ENCODE peak calls at places on chromosomes 11 and 22, in nine cellular contexts. F is ovary, H is astrocyte of the spinal cord, R is ureter, K is NCI-H1092, Q is fibroblast of the aortic adventitia, W is body of pancreas, P is NCI-H1436, N is aorta. I is an unnamed sample.

GRCh38 chr11:73201888-73202810 is 15.9 kb upstream of the P2RY2 start:
- DNase-seq in R (no peak), W (no peak), K (no peak), N (peak), P (no peak), H (no peak), Q (no peak), F (no peak), I (no peak)

GRCh38 chr22:35560824-35561223 is 20.2 kb downstream of the RASD2 start:
- DNase-seq in H (no peak), F (no peak), P (no peak), N (no peak), R (no peak), Q (no peak), K (no peak), W (no peak), I (no peak)

GRCh38 chr11:112961146-112961668 is at the start of gene NCAM1:
- DNase-seq in N (peak), Q (peak), R (peak), K (peak), H (peak), P (peak), F (peak), W (peak), I (no peak)

GRCh38 chr11:34754171-34754823 is 133.4 kb downstream of the EHF start:
- DNase-seq in Q (peak), F (no peak), H (no peak), P (no peak), W (no peak), K (no peak), R (no peak), N (no peak), I (no peak)

GRCh38 chr11:62747475-62748160 is 6.3 kb downstream of the ZBTB3 start:
- DNase-seq in N (no peak), H (no peak), Q (no peak), W (no peak), P (no peak), K (no peak), R (no peak), F (no peak), I (no peak)

GRCh38 chr22:23678133-23678532 is 12.7 kb upstream of the RGL4 start:
- DNase-seq in P (no peak), W (no peak), F (no peak), N (no peak), K (no peak), Q (no peak), R (no peak), H (no peak), I (no peak)

GRCh38 chr11:59815754-59816153 is 5.2 kb upstream of the MRPL16 start:
- DNase-seq in K (no peak), Q (no peak), N (no peak), H (no peak), R (no peak), P (no peak), F (no peak), W (no peak), I (no peak)

GRCh38 chr11:15801126-15801525 is 555.2 kb downstream of the SOX6 start:
- DNase-seq in Q (no peak), K (no peak), R (no peak), F (no peak), N (no peak), H (no peak), W (no peak), P (no peak), I (no peak)

GRCh38 chr11:34481307-34481706 is 32.3 kb downstream of the ELF5 start:
- DNase-seq in K (no peak), R (no peak), Q (no peak), P (no peak), F (no peak), H (no peak), N (no peak), W (no peak), I (no peak)

GRCh38 chr11:65790104-65790901 is 3.4 kb downstream of the OVOL1 start:
- DNase-seq in Q (no peak), N (no peak), W (no peak), R (no peak), F (no peak), H (no peak), K (no peak), P (no peak), I (no peak)

GRCh38 chr11:12174145-12175143 is 64.1 kb downstream of the MICAL2 start:
- DNase-seq in N (no peak), H (peak), Q (peak), F (no peak), K (no peak), R (peak), P (no peak), W (no peak), I (peak)

GRCh38 chr22:36221799-36222751 is 17.3 kb downstream of the APOL2 start:
- DNase-seq in W (peak), P (no peak), H (peak), Q (peak), K (no peak), F (peak), N (no peak), R (peak), I (peak)

GRCh38 chr11:118610220-118610772 is 2.9 kb downstream of the PHLDB1 start:
- DNase-seq in R (no peak), F (no peak), K (no peak), W (peak), P (no peak), Q (no peak), N (no peak), H (no peak), I (no peak)

GRCh38 chr11:47606731-47607130 is 12.5 kb upstream of the C1QTNF4 start:
- DNase-seq in P (no peak), R (no peak), F (no peak), N (no peak), K (no peak), Q (peak), H (peak), W (no peak), I (no peak)

GRCh38 chr11:67644042-67644441 is 4.5 kb upstream of the TBX10 start:
- DNase-seq in Q (no peak), K (no peak), N (no peak), H (no peak), F (no peak), P (no peak), R (no peak), W (no peak), I (no peak)

GRCh38 chr11:124800226-124800929 is at the start of gene MSANTD2:
- DNase-seq in F (peak), N (peak), W (peak), P (peak), Q (peak), R (peak), K (peak), H (peak), I (peak)

GRCh38 chr11:114163231-114163631 is 103.7 kb downstream of the ZBTB16 start:
- DNase-seq in R (no peak), N (no peak), P (no peak), W (peak), Q (no peak), H (no peak), K (no peak), F (no peak), I (no peak)

GRCh38 chr11:1854132-1854948 is 1.5 kb downstream of the LSP1 start:
- DNase-seq in Q (no peak), F (no peak), P (no peak), H (no peak), R (no peak), W (no peak), K (no peak), N (no peak), I (no peak)

GRCh38 chr11:72613977-72614376 is 60.2 kb downstream of the PDE2A start:
- DNase-seq in H (no peak), P (no peak), K (no peak), R (no peak), W (peak), Q (no peak), N (peak), F (no peak), I (no peak)

GRCh38 chr11:330307-330693 is 9.6 kb upstream of the IFITM3 start:
- DNase-seq in F (peak), W (no peak), P (no peak), N (no peak), R (no peak), H (no peak), K (no peak), Q (no peak), I (peak)

GRCh38 chr11:125348141-125348651 is 147.9 kb downstream of the FEZ1 start:
- DNase-seq in K (no peak), Q (no peak), N (no peak), W (no peak), F (no peak), H (no peak), P (no peak), R (no peak), I (no peak)

GRCh38 chr22:48889887-48890692 is 937.6 kb downstream of the BRD1 start:
- DNase-seq in Q (no peak), F (no peak), N (no peak), H (no peak), R (peak), W (no peak), P (no peak), K (no peak), I (peak)

GRCh38 chr11:117822031-117822521 is 2.5 kb downstream of the FXYD2 start:
- DNase-seq in Q (no peak), F (no peak), P (peak), K (peak), R (no peak), N (peak), H (no peak), W (peak), I (peak)

GRCh38 chr11:65817312-65817814 is 16.4 kb upstream of the SNX32 start:
- DNase-seq in P (no peak), F (no peak), H (peak), W (no peak), N (no peak), K (no peak), Q (peak), R (no peak), I (no peak)

GRCh38 chr11:111417011-111417765 is 38.1 kb upstream of the POU2AF1 start:
- DNase-seq in W (no peak), H (no peak), N (no peak), P (no peak), R (no peak), F (no peak), Q (no peak), K (no peak), I (no peak)

GRCh38 chr11:62484352-62484751 is 62.3 kb downstream of the AHNAK start:
- DNase-seq in R (no peak), F (no peak), K (no peak), H (no peak), Q (no peak), W (no peak), P (no peak), N (no peak), I (no peak)

GRCh38 chr11:1756024-1756561 is 5.7 kb upstream of the IFITM10 start:
- DNase-seq in W (no peak), F (no peak), P (no peak), K (no peak), H (no peak), N (no peak), Q (no peak), R (no peak), I (no peak)

GRCh38 chr11:13473013-13473722 is 10.1 kb upstream of the BTBD10 start:
- DNase-seq in N (no peak), H (no peak), K (no peak), Q (no peak), F (no peak), P (no peak), R (no peak), W (no peak), I (no peak)

GRCh38 chr11:62875698-62876483 is 4.8 kb upstream of the SLC3A2 start:
- DNase-seq in F (no peak), K (no peak), N (no peak), P (no peak), Q (no peak), W (peak), R (no peak), H (no peak), I (no peak)

GRCh38 chr11:60482361-60482760 is 10.2 kb upstream of the MS4A12 start:
- DNase-seq in W (no peak), P (no peak), R (no peak), F (no peak), Q (no peak), H (no peak), K (no peak), N (peak), I (no peak)

GRCh38 chr11:76677010-76677771 is 6.6 kb upstream of the LRRC32 start:
- DNase-seq in F (no peak), K (no peak), R (no peak), Q (no peak), P (no peak), H (no peak), W (no peak), N (no peak), I (no peak)

GRCh38 chr22:44207173-44207980 is 26.7 kb downstream of the PARVG start:
- DNase-seq in Q (no peak), K (no peak), N (no peak), R (no peak), H (no peak), P (no peak), W (no peak), F (no peak), I (no peak)

GRCh38 chr11:35148163-35148562 is 9.2 kb downstream of the CD44 start:
- DNase-seq in N (no peak), W (no peak), P (no peak), R (no peak), Q (no peak), F (no peak), K (no peak), H (peak), I (no peak)

GRCh38 chr11:10856689-10857603 is 907 bp downstream of the ZBED5 start:
- DNase-seq in R (peak), K (no peak), N (no peak), W (peak), P (peak), H (peak), Q (peak), F (peak), I (no peak)

GRCh38 chr11:86335131-86335768 is 33.2 kb downstream of the HIKESHI start:
- DNase-seq in F (no peak), K (no peak), W (no peak), P (no peak), N (no peak), H (no peak), R (no peak), Q (no peak), I (no peak)

GRCh38 chr22:40817737-40818136 is 1.4 kb downstream of the SLC25A17 start:
- DNase-seq in K (no peak), P (no peak), N (no peak), R (no peak), F (no peak), W (no peak), H (no peak), Q (no peak), I (no peak)

GRCh38 chr11:61903845-61904244 is 12.5 kb upstream of the FADS3 start:
- DNase-seq in N (no peak), Q (no peak), R (no peak), F (no peak), K (no peak), H (no peak), W (no peak), P (no peak), I (no peak)

GRCh38 chr22:46660604-46661201 is 40.5 kb downstream of the GRAMD4 start:
- DNase-seq in H (no peak), P (peak), F (no peak), W (peak), Q (no peak), R (no peak), K (no peak), N (no peak), I (no peak)

GRCh38 chr11:62546937-62547625 is 475 bp upstream of the AHNAK start:
- DNase-seq in F (peak), K (no peak), P (no peak), H (peak), N (peak), R (peak), Q (peak), W (no peak), I (no peak)

GRCh38 chr22:19590696-19591095 is 66.5 kb upstream of the CLDN5 start:
- DNase-seq in H (no peak), R (no peak), K (no peak), W (no peak), F (no peak), Q (no peak), P (no peak), N (no peak), I (no peak)

I was measured in coronary artery.